ENCODE peak calls at places on chromosomes 7 and 10, in six cellular contexts. F is HEK293T, X is neuronal stem cell, T is aorta, N is Right ventricle myocardium superior, K is HTR-8/SVneo. M is an unnamed sample.

GRCh38 chr7:4818000-4818794 is 42.8 kb downstream of the AP5Z1 start:
- DNase-seq in F (no peak), X (no peak), T (no peak), N (no peak), K (no peak), M (no peak)

GRCh38 chr7:24717247-24717622 is 40.0 kb downstream of the GSDME start:
- DNase-seq in F (no peak), X (no peak), T (no peak), N (no peak), K (no peak), M (no peak)

GRCh38 chr7:131110294-131111080 is 217.2 kb upstream of the MKLN1 start:
- DNase-seq in F (no peak), X (peak; percentile 6), T (no peak), N (no peak), K (no peak), M (peak; percentile 56)

GRCh38 chr7:128895320-128895719 is 15.2 kb downstream of the KCP start:
- DNase-seq in F (no peak), X (no peak), T (peak; percentile 22), N (peak; percentile 8), K (no peak), M (no peak)

GRCh38 chr7:101128040-101128834 is 1.3 kb downstream of the SERPINE1 start:
- DNase-seq in F (peak; percentile 5), X (no peak), T (no peak), N (no peak), K (no peak), M (no peak)

GRCh38 chr10:104117839-104118323 is 4.1 kb upstream of the SFR1 start:
- DNase-seq in F (no peak), X (no peak), T (no peak), N (no peak), K (no peak), M (no peak)

GRCh38 chr10:124322191-124322980 is 96.3 kb downstream of the OAT start:
- DNase-seq in F (no peak), X (no peak), T (no peak), N (no peak), K (no peak), M (no peak)

GRCh38 chr10:126397640-126398382 is 9.5 kb upstream of the ADAM12 start:
- DNase-seq in F (no peak), X (no peak), T (no peak), N (no peak), K (peak; percentile 70), M (peak; percentile 23)

GRCh38 chr10:127195041-127195506 is 1.3 kb downstream of the INSYN2A start:
- DNase-seq in F (no peak), X (no peak), T (no peak), N (no peak), K (no peak), M (peak; percentile 34)

M was measured in ELF-1.